ENCODE peak calls at places on chromosome 20, in nine cellular contexts. One of them, this sample, is unnamed. For H3K4me1, the result is how much of the 10 kb centered on the place peaks cover.

GRCh38 chr20:38032585-38033329 is 499 bp downstream of the TTI1 start:
- DNase-seq in keratinocyte: no peak
- DNase-seq in mammary epithelial cell: no peak
- DNase-seq in H1: no peak
- DNase-seq in HCT116: no peak
- DNase-seq in HepG2: peak
- DNase-seq in astrocyte: peak
- DNase-seq in PC-9: no peak
- DNase-seq in K562: no peak
- DNase-seq in this sample: no peak

GRCh38 chr20:4029505-4030467 is 14.4 kb upstream of the RNF24 start:
- DNase-seq in H1: no peak
- DNase-seq in HCT116: no peak
- DNase-seq in keratinocyte: no peak
- DNase-seq in HepG2: no peak
- DNase-seq in K562: no peak
- DNase-seq in mammary epithelial cell: no peak
- DNase-seq in PC-9: no peak
- DNase-seq in astrocyte: no peak
- DNase-seq in this sample: no peak

GRCh38 chr20:9884061-9884460 is 45.2 kb upstream of the PAK5 start:
- DNase-seq in HCT116: no peak
- DNase-seq in K562: no peak
- DNase-seq in PC-9: no peak
- DNase-seq in HepG2: no peak
- DNase-seq in H1: no peak
- DNase-seq in astrocyte: no peak
- DNase-seq in keratinocyte: no peak
- DNase-seq in mammary epithelial cell: no peak
- DNase-seq in this sample: peak

GRCh38 chr20:50578061-50578777 is 68.0 kb downstream of the PTPN1 start:
- DNase-seq in HCT116: no peak
- DNase-seq in K562: no peak
- DNase-seq in astrocyte: no peak
- DNase-seq in HepG2: no peak
- DNase-seq in PC-9: no peak
- DNase-seq in H1: no peak
- DNase-seq in keratinocyte: no peak
- DNase-seq in mammary epithelial cell: no peak
- DNase-seq in this sample: no peak

GRCh38 chr20:51444472-51444871 is 98.0 kb downstream of the NFATC2 start:
- DNase-seq in H1: no peak
- DNase-seq in astrocyte: no peak
- DNase-seq in HCT116: no peak
- DNase-seq in K562: no peak
- DNase-seq in HepG2: no peak
- DNase-seq in PC-9: no peak
- DNase-seq in keratinocyte: no peak
- DNase-seq in mammary epithelial cell: no peak
- DNase-seq in this sample: no peak

GRCh38 chr20:6583134-6583738 is 184.2 kb upstream of the BMP2 start:
- DNase-seq in H1: peak
- DNase-seq in mammary epithelial cell: peak
- DNase-seq in keratinocyte: no peak
- DNase-seq in astrocyte: peak
- DNase-seq in HepG2: peak
- DNase-seq in HCT116: no peak
- DNase-seq in K562: peak
- DNase-seq in PC-9: no peak
- DNase-seq in this sample: peak

GRCh38 chr20:35264755-35265154 is 13.2 kb downstream of the MMP24OS start:
- DNase-seq in mammary epithelial cell: peak
- DNase-seq in keratinocyte: no peak
- DNase-seq in HepG2: peak
- DNase-seq in PC-9: no peak
- DNase-seq in astrocyte: peak
- DNase-seq in HCT116: no peak
- DNase-seq in K562: peak
- DNase-seq in H1: no peak
- DNase-seq in this sample: no peak

GRCh38 chr20:17722493-17723300 is 22.9 kb downstream of the BANF2 start:
- DNase-seq in PC-9: no peak
- DNase-seq in astrocyte: no peak
- DNase-seq in mammary epithelial cell: no peak
- DNase-seq in keratinocyte: no peak
- DNase-seq in H1: no peak
- DNase-seq in HCT116: no peak
- DNase-seq in K562: no peak
- DNase-seq in HepG2: no peak
- DNase-seq in this sample: no peak

GRCh38 chr20:5848711-5849505 is 98.7 kb downstream of the SHLD1 start:
- DNase-seq in K562: no peak
- DNase-seq in H1: no peak
- DNase-seq in mammary epithelial cell: peak
- DNase-seq in astrocyte: peak
- DNase-seq in keratinocyte: no peak
- DNase-seq in PC-9: no peak
- DNase-seq in HCT116: no peak
- DNase-seq in HepG2: no peak
- DNase-seq in this sample: no peak

GRCh38 chr20:57690525-57690924 is 19.3 kb downstream of the PMEPA1 start:
- DNase-seq in keratinocyte: no peak
- DNase-seq in H1: no peak
- DNase-seq in PC-9: no peak
- DNase-seq in HepG2: no peak
- DNase-seq in K562: no peak
- DNase-seq in mammary epithelial cell: no peak
- DNase-seq in astrocyte: no peak
- DNase-seq in HCT116: no peak
- DNase-seq in this sample: no peak

GRCh38 chr20:57688295-57688694 is 21.5 kb downstream of the PMEPA1 start:
- DNase-seq in HepG2: no peak
- DNase-seq in astrocyte: no peak
- DNase-seq in PC-9: no peak
- DNase-seq in mammary epithelial cell: no peak
- DNase-seq in K562: no peak
- DNase-seq in keratinocyte: no peak
- DNase-seq in H1: no peak
- DNase-seq in HCT116: no peak
- DNase-seq in this sample: no peak

GRCh38 chr20:57689745-57690481 is 19.9 kb downstream of the PMEPA1 start:
- DNase-seq in astrocyte: no peak
- DNase-seq in HCT116: no peak
- DNase-seq in H1: no peak
- DNase-seq in K562: no peak
- DNase-seq in PC-9: no peak
- DNase-seq in HepG2: no peak
- DNase-seq in mammary epithelial cell: no peak
- DNase-seq in keratinocyte: no peak
- DNase-seq in this sample: no peak

GRCh38 chr20:57686931-57687652 is 22.7 kb downstream of the PMEPA1 start:
- DNase-seq in mammary epithelial cell: peak
- DNase-seq in K562: no peak
- DNase-seq in H1: no peak
- DNase-seq in keratinocyte: peak
- DNase-seq in HCT116: no peak
- DNase-seq in HepG2: no peak
- DNase-seq in astrocyte: no peak
- DNase-seq in PC-9: peak
- DNase-seq in this sample: no peak

GRCh38 chr20:57688864-57689263 is 21.0 kb downstream of the PMEPA1 start:
- DNase-seq in mammary epithelial cell: no peak
- DNase-seq in K562: no peak
- DNase-seq in HepG2: no peak
- DNase-seq in astrocyte: no peak
- DNase-seq in keratinocyte: no peak
- DNase-seq in H1: no peak
- DNase-seq in PC-9: no peak
- DNase-seq in HCT116: no peak
- DNase-seq in this sample: no peak
- H3K4me1 ChIP-seq in mammary epithelial cell: half or more
- H3K4me1 ChIP-seq in K562: under half
- H3K4me1 ChIP-seq in HepG2: under half
- H3K4me1 ChIP-seq in astrocyte: half or more
- H3K4me1 ChIP-seq in keratinocyte: half or more
- H3K4me1 ChIP-seq in H1: under half
- H3K4me1 ChIP-seq in PC-9: half or more
- H3K4me1 ChIP-seq in HCT116: under half
- H3K4me1 ChIP-seq in this sample: under half

DNA sequence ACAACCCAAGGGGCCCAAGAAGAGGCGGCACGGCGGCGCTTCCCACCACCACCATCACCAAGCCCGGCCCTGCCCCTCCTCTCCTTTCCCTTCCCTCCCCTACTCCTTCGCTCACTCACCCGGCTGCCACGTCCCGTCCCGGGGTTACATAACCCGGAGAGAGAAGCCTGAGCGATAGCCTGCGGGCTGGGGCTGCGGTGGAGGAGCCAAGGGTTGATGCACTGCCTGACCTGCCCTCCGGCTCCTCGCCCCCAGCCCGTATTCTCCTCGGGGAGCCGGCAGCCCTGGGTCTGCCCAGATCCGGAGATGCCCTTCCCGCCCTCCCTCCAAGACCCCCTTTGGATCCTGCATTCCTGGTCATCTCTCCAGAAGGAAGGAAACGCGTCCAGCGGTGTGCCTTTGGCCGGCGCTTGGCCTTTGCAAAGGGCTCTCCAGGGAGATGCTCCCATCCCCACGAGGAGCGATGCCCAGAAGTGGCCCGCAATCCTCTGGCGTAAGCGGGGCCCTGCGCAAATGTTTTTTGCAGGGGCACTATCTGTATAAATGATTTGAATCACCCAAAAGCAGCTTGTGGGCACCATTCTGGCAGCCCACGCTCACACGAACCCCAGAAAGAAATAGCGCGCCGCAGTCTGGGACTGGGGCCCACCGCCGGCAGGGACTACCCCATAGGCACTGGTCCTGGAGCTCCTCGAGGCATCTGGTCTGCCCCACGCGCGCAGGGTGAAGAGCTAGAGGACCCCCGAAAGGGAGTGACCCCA is 4.7 kb upstream of the CPXM1 start:
- DNase-seq in K562: no peak
- DNase-seq in H1: no peak
- DNase-seq in PC-9: no peak
- DNase-seq in mammary epithelial cell: no peak
- DNase-seq in keratinocyte: no peak
- DNase-seq in HepG2: no peak
- DNase-seq in astrocyte: no peak
- DNase-seq in HCT116: no peak
- DNase-seq in this sample: no peak
- TF ChIP-seq EZH2 in K562: no peak
- TF ChIP-seq EZH2 in H1: peak
- TF ChIP-seq EZH2 in PC-9: no peak
- TF ChIP-seq EZH2 in mammary epithelial cell: no peak
- TF ChIP-seq EZH2 in keratinocyte: peak
- TF ChIP-seq EZH2 in HepG2: no peak
- TF ChIP-seq EZH2 in astrocyte: peak
- TF ChIP-seq EZH2 in HCT116: no peak
- TF ChIP-seq EZH2 in this sample: no peak

GRCh38 chr20:23363257-23363649 is 1.3 kb downstream of the GZF1 start:
- DNase-seq in HCT116: no peak
- DNase-seq in astrocyte: no peak
- DNase-seq in keratinocyte: no peak
- DNase-seq in PC-9: no peak
- DNase-seq in HepG2: no peak
- DNase-seq in H1: no peak
- DNase-seq in mammary epithelial cell: no peak
- DNase-seq in K562: no peak
- DNase-seq in this sample: no peak

GRCh38 chr20:23361108-23361650 is 803 bp upstream of the GZF1 start:
- DNase-seq in HCT116: no peak
- DNase-seq in keratinocyte: no peak
- DNase-seq in mammary epithelial cell: no peak
- DNase-seq in PC-9: peak
- DNase-seq in HepG2: peak
- DNase-seq in astrocyte: no peak
- DNase-seq in H1: no peak
- DNase-seq in K562: no peak
- DNase-seq in this sample: no peak

GRCh38 chr20:23358923-23359572 is 2.9 kb upstream of the GZF1 start:
- DNase-seq in PC-9: no peak
- DNase-seq in K562: no peak
- DNase-seq in mammary epithelial cell: no peak
- DNase-seq in H1: no peak
- DNase-seq in keratinocyte: no peak
- DNase-seq in HepG2: peak
- DNase-seq in astrocyte: no peak
- DNase-seq in HCT116: no peak
- DNase-seq in this sample: no peak

GRCh38 chr20:23362392-23363256 is 642 bp downstream of the GZF1 start:
- DNase-seq in astrocyte: peak
- DNase-seq in HCT116: no peak
- DNase-seq in keratinocyte: no peak
- DNase-seq in PC-9: no peak
- DNase-seq in mammary epithelial cell: peak
- DNase-seq in K562: peak
- DNase-seq in H1: no peak
- DNase-seq in HepG2: peak
- DNase-seq in this sample: peak

DNA sequence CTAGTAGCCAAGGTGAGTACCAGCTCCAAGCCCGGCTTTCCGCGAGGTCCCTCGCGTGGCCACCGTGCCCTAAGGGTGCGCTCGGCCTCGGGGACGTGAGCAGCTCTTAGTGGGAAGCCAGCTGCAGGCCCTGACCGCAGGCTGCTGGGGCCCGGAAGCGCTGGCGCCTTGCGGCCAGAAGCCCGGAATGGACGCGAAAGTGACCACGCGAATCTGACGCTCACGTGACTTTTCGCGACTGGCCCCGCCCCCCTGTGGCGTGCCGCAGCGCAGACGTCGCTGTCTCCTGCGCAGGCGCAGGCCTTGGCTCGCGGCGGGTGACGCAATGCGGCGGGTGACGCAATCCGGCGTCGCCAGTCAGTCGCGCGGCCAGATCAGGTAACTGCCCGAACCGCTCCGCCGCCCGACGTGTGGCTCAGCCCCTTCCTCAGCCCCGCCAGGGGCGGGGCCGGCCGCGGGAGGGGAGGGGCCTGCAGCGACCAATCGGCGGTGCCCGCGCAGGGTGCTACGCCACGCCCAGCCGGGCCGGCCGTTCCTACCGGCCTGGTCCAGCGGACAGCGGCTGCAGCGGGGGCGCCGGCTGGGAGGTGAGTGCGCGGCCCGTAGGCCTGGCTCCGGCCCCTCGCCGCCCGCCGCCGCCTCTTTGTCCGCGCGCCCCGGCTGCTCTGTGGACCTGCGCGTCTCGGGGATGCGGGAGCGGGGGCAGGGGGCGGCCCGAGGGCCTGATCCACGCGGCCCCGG is at the start of gene GZF1:
- DNase-seq in HepG2: peak
- DNase-seq in keratinocyte: peak
- DNase-seq in HCT116: peak
- DNase-seq in PC-9: peak
- DNase-seq in mammary epithelial cell: peak
- DNase-seq in astrocyte: peak
- DNase-seq in H1: peak
- DNase-seq in K562: peak
- DNase-seq in this sample: peak
- H3K4me1 ChIP-seq in HepG2: half or more
- H3K4me1 ChIP-seq in keratinocyte: under half
- H3K4me1 ChIP-seq in HCT116: under half
- H3K4me1 ChIP-seq in PC-9: under half
- H3K4me1 ChIP-seq in mammary epithelial cell: under half
- H3K4me1 ChIP-seq in astrocyte: under half
- H3K4me1 ChIP-seq in H1: under half
- H3K4me1 ChIP-seq in K562: under half
- H3K4me1 ChIP-seq in this sample: under half

GRCh38 chr20:32052792-32053362 is 835 bp downstream of the HCK start:
- DNase-seq in keratinocyte: no peak
- DNase-seq in astrocyte: no peak
- DNase-seq in mammary epithelial cell: no peak
- DNase-seq in HepG2: no peak
- DNase-seq in HCT116: no peak
- DNase-seq in H1: no peak
- DNase-seq in K562: no peak
- DNase-seq in PC-9: no peak
- DNase-seq in this sample: no peak
- TF ChIP-seq EZH2 in keratinocyte: peak
- TF ChIP-seq EZH2 in astrocyte: no peak
- TF ChIP-seq EZH2 in mammary epithelial cell: peak
- TF ChIP-seq EZH2 in HepG2: peak
- TF ChIP-seq EZH2 in HCT116: no peak
- TF ChIP-seq EZH2 in H1: no peak
- TF ChIP-seq EZH2 in K562: no peak
- TF ChIP-seq EZH2 in PC-9: no peak
- TF ChIP-seq EZH2 in this sample: no peak

This sample was measured in A673.